ENCODE peak calls at places on chromosomes 2 and 18, in eight cellular contexts. N, D, K, H, P, O, Y and A are unnamed samples.

GRCh38 chr2:239114616-239115265 is 266.9 kb downstream of the TWIST2 start:
- DNase-seq in N (no peak), D (no peak), K (no peak), H (no peak), P (no peak), O (no peak), Y (peak), A (no peak)

GRCh38 chr2:75361486-75361885 is 162.2 kb upstream of the TACR1 start:
- DNase-seq in N (no peak), D (no peak), K (no peak), H (no peak), P (no peak), O (no peak), Y (no peak), A (no peak)

GRCh38 chr18:76658627-76659026 is 163.6 kb upstream of the ZNF516 start:
- DNase-seq in N (no peak), D (no peak), K (no peak), H (no peak), P (no peak), O (no peak), Y (peak), A (no peak)

GRCh38 chr18:77141401-77142118 is 9.0 kb upstream of the MBP start:
- DNase-seq in N (no peak), D (no peak), K (no peak), H (no peak), P (no peak), O (no peak), Y (no peak), A (no peak)

GRCh38 chr2:230757476-230757875 is 44.8 kb downstream of the CAB39 start:
- DNase-seq in N (no peak), D (peak), K (no peak), H (no peak), P (no peak), O (no peak), Y (no peak), A (no peak)

GRCh38 chr2:85905891-85906290 is 17.1 kb upstream of the ST3GAL5 start:
- DNase-seq in N (no peak), D (no peak), K (no peak), H (no peak), P (no peak), O (no peak), Y (no peak), A (no peak)

GRCh38 chr2:149098722-149099121 is 60.2 kb downstream of the LYPD6B start:
- DNase-seq in N (no peak), D (peak), K (no peak), H (no peak), P (no peak), O (no peak), Y (no peak), A (no peak)

GRCh38 chr2:33298233-33298632 is 178.2 kb upstream of the RASGRP3 start:
- DNase-seq in N (no peak), D (peak), K (peak), H (no peak), P (no peak), O (no peak), Y (no peak), A (no peak)

GRCh38 chr2:183010112-183010511 is 28.1 kb downstream of the NCKAP1 start:
- DNase-seq in N (no peak), D (peak), K (peak), H (no peak), P (peak), O (no peak), Y (peak), A (peak)

GRCh38 chr2:71156531-71156930 is 26.1 kb downstream of the MPHOSPH10 start:
- DNase-seq in N (no peak), D (no peak), K (peak), H (no peak), P (no peak), O (peak), Y (no peak), A (no peak)

GRCh38 chr2:188314314-188315054 is 22.8 kb downstream of the GULP1 start:
- DNase-seq in N (no peak), D (no peak), K (no peak), H (no peak), P (no peak), O (no peak), Y (no peak), A (no peak)

GRCh38 chr2:168030862-168031624 is 216.4 kb downstream of the STK39 start:
- DNase-seq in N (no peak), D (peak), K (peak), H (no peak), P (no peak), O (no peak), Y (no peak), A (no peak)

GRCh38 chr18:74929110-74929509 is 279.8 kb downstream of the PTGR3 start:
- DNase-seq in N (no peak), D (no peak), K (no peak), H (no peak), P (no peak), O (no peak), Y (no peak), A (no peak)

GRCh38 chr2:210814626-210815025 is 258.2 kb downstream of the CPS1 start:
- DNase-seq in N (no peak), D (no peak), K (no peak), H (no peak), P (no peak), O (no peak), Y (no peak), A (no peak)

GRCh38 chr2:69514406-69514805 is 77.2 kb upstream of the NFU1 start:
- DNase-seq in N (no peak), D (no peak), K (no peak), H (no peak), P (peak), O (no peak), Y (no peak), A (peak)

GRCh38 chr2:64267699-64268098 is 123.5 kb upstream of the PELI1 start:
- DNase-seq in N (no peak), D (peak), K (no peak), H (no peak), P (no peak), O (no peak), Y (no peak), A (no peak)

GRCh38 chr18:75206637-75207297 is 2.2 kb downstream of the PTGR3 start:
- DNase-seq in N (no peak), D (no peak), K (no peak), H (no peak), P (no peak), O (no peak), Y (no peak), A (no peak)

GRCh38 chr18:6561029-6561861 is 146.5 kb upstream of the L3MBTL4 start:
- DNase-seq in N (peak), D (no peak), K (no peak), H (no peak), P (peak), O (peak), Y (peak), A (no peak)

GRCh38 chr18:36419913-36420531 is 122.5 kb downstream of the FHOD3 start:
- DNase-seq in N (no peak), D (peak), K (peak), H (no peak), P (no peak), O (no peak), Y (no peak), A (peak)

GRCh38 chr2:75602724-75603342 is 42.1 kb upstream of the EVA1A start:
- DNase-seq in N (no peak), D (peak), K (peak), H (no peak), P (no peak), O (no peak), Y (no peak), A (no peak)

GRCh38 chr2:67215214-67215613 is 181.9 kb upstream of the ETAA1 start:
- DNase-seq in N (peak), D (peak), K (peak), H (no peak), P (no peak), O (no peak), Y (peak), A (no peak)

GRCh38 chr2:23053580-23053979 is 331.4 kb upstream of the KLHL29 start:
- DNase-seq in N (no peak), D (no peak), K (no peak), H (no peak), P (no peak), O (no peak), Y (no peak), A (no peak)

GRCh38 chr2:8575011-8575750 is 106.7 kb upstream of the ID2 start:
- DNase-seq in N (no peak), D (no peak), K (no peak), H (peak), P (no peak), O (no peak), Y (no peak), A (no peak)

GRCh38 chr2:86584164-86584913 is 21.1 kb upstream of the CHMP3 start:
- DNase-seq in N (no peak), D (peak), K (peak), H (no peak), P (no peak), O (no peak), Y (no peak), A (no peak)

GRCh38 chr18:73717570-73717969 is 430.1 kb downstream of the FBXO15 start:
- DNase-seq in N (no peak), D (peak), K (peak), H (no peak), P (no peak), O (no peak), Y (no peak), A (no peak)